ENCODE peak calls at places on chromosomes 5 and 9, in seven cellular contexts. One of them, this sample, is unnamed.

GRCh38 chr5:39194466-39195136 is 24.8 kb downstream of the FYB1 start:
- DNase-seq in activated CD8-positive, alpha-beta T cell treated with anti-CD3 and anti-CD28 coated beads for 36 hours: no peak
- DNase-seq in ovary: no peak
- DNase-seq in GM13977: no peak
- DNase-seq in B cell: no peak
- DNase-seq in HL-60: peak
- DNase-seq in HCT116: no peak
- DNase-seq in this sample: no peak

GRCh38 chr5:178356459-178356872 is 123.9 kb upstream of the PHYKPL start:
- DNase-seq in activated CD8-positive, alpha-beta T cell treated with anti-CD3 and anti-CD28 coated beads for 36 hours: peak
- DNase-seq in HL-60: no peak
- DNase-seq in ovary: no peak
- DNase-seq in HCT116: no peak
- DNase-seq in GM13977: no peak
- DNase-seq in B cell: no peak
- DNase-seq in this sample: no peak

GRCh38 chr9:109289186-109289585 is 31.7 kb downstream of the EPB41L4B start:
- DNase-seq in activated CD8-positive, alpha-beta T cell treated with anti-CD3 and anti-CD28 coated beads for 36 hours: no peak
- DNase-seq in ovary: no peak
- DNase-seq in GM13977: no peak
- DNase-seq in B cell: no peak
- DNase-seq in HL-60: no peak
- DNase-seq in HCT116: no peak
- DNase-seq in this sample: no peak

GRCh38 chr5:71533614-71534013 is 53.5 kb upstream of the MCCC2 start:
- DNase-seq in GM13977: peak
- DNase-seq in HCT116: peak
- DNase-seq in HL-60: no peak
- DNase-seq in ovary: no peak
- DNase-seq in activated CD8-positive, alpha-beta T cell treated with anti-CD3 and anti-CD28 coated beads for 36 hours: no peak
- DNase-seq in B cell: peak
- DNase-seq in this sample: peak

GRCh38 chr9:2666569-2666968 is 45.0 kb downstream of the VLDLR start:
- DNase-seq in B cell: no peak
- DNase-seq in GM13977: no peak
- DNase-seq in ovary: no peak
- DNase-seq in HL-60: no peak
- DNase-seq in HCT116: no peak
- DNase-seq in activated CD8-positive, alpha-beta T cell treated with anti-CD3 and anti-CD28 coated beads for 36 hours: no peak
- DNase-seq in this sample: no peak

GRCh38 chr9:80648336-80648735 is 1041.0 kb downstream of the TLE1 start:
- DNase-seq in GM13977: no peak
- DNase-seq in ovary: no peak
- DNase-seq in activated CD8-positive, alpha-beta T cell treated with anti-CD3 and anti-CD28 coated beads for 36 hours: no peak
- DNase-seq in HL-60: no peak
- DNase-seq in B cell: no peak
- DNase-seq in HCT116: no peak
- DNase-seq in this sample: no peak

GRCh38 chr5:90015584-90016018 is 394.0 kb downstream of the CETN3 start:
- DNase-seq in activated CD8-positive, alpha-beta T cell treated with anti-CD3 and anti-CD28 coated beads for 36 hours: no peak
- DNase-seq in GM13977: peak
- DNase-seq in HCT116: no peak
- DNase-seq in HL-60: no peak
- DNase-seq in B cell: no peak
- DNase-seq in ovary: no peak
- DNase-seq in this sample: peak

GRCh38 chr5:64199425-64199824 is 33.8 kb downstream of the RNF180 start:
- DNase-seq in HCT116: no peak
- DNase-seq in B cell: no peak
- DNase-seq in HL-60: no peak
- DNase-seq in GM13977: no peak
- DNase-seq in activated CD8-positive, alpha-beta T cell treated with anti-CD3 and anti-CD28 coated beads for 36 hours: no peak
- DNase-seq in ovary: no peak
- DNase-seq in this sample: no peak

GRCh38 chr9:20538956-20539355 is 83.3 kb downstream of the MLLT3 start:
- DNase-seq in HCT116: no peak
- DNase-seq in ovary: no peak
- DNase-seq in B cell: no peak
- DNase-seq in HL-60: no peak
- DNase-seq in GM13977: no peak
- DNase-seq in activated CD8-positive, alpha-beta T cell treated with anti-CD3 and anti-CD28 coated beads for 36 hours: no peak
- DNase-seq in this sample: no peak

GRCh38 chr5:140075371-140075770 is 32.3 kb upstream of the NRG2 start:
- DNase-seq in HL-60: no peak
- DNase-seq in ovary: no peak
- DNase-seq in HCT116: no peak
- DNase-seq in GM13977: peak
- DNase-seq in B cell: no peak
- DNase-seq in activated CD8-positive, alpha-beta T cell treated with anti-CD3 and anti-CD28 coated beads for 36 hours: no peak
- DNase-seq in this sample: peak

GRCh38 chr5:151622367-151623097 is 31.4 kb upstream of the FAT2 start:
- DNase-seq in B cell: no peak
- DNase-seq in GM13977: no peak
- DNase-seq in activated CD8-positive, alpha-beta T cell treated with anti-CD3 and anti-CD28 coated beads for 36 hours: no peak
- DNase-seq in HCT116: no peak
- DNase-seq in ovary: no peak
- DNase-seq in HL-60: no peak
- DNase-seq in this sample: no peak

GRCh38 chr9:131017067-131017466 is 8.1 kb downstream of the LAMC3 start:
- DNase-seq in activated CD8-positive, alpha-beta T cell treated with anti-CD3 and anti-CD28 coated beads for 36 hours: no peak
- DNase-seq in ovary: no peak
- DNase-seq in HCT116: no peak
- DNase-seq in GM13977: no peak
- DNase-seq in B cell: no peak
- DNase-seq in HL-60: no peak
- DNase-seq in this sample: no peak

GRCh38 chr9:36592801-36593583 is 20.3 kb downstream of the MELK start:
- DNase-seq in GM13977: no peak
- DNase-seq in ovary: no peak
- DNase-seq in HCT116: no peak
- DNase-seq in activated CD8-positive, alpha-beta T cell treated with anti-CD3 and anti-CD28 coated beads for 36 hours: no peak
- DNase-seq in B cell: no peak
- DNase-seq in HL-60: no peak
- DNase-seq in this sample: no peak

GRCh38 chr5:154202379-154203260 is 12.1 kb downstream of the GALNT10 start:
- DNase-seq in GM13977: peak
- DNase-seq in HCT116: no peak
- DNase-seq in ovary: no peak
- DNase-seq in B cell: peak
- DNase-seq in activated CD8-positive, alpha-beta T cell treated with anti-CD3 and anti-CD28 coated beads for 36 hours: peak
- DNase-seq in HL-60: no peak
- DNase-seq in this sample: peak

GRCh38 chr5:37739817-37740261 is 100.0 kb downstream of the GDNF start:
- DNase-seq in GM13977: no peak
- DNase-seq in HL-60: no peak
- DNase-seq in activated CD8-positive, alpha-beta T cell treated with anti-CD3 and anti-CD28 coated beads for 36 hours: no peak
- DNase-seq in ovary: no peak
- DNase-seq in B cell: no peak
- DNase-seq in HCT116: no peak
- DNase-seq in this sample: no peak

GRCh38 chr9:82601272-82601835 is 461.6 kb downstream of the RASEF start:
- DNase-seq in HCT116: no peak
- DNase-seq in HL-60: no peak
- DNase-seq in B cell: no peak
- DNase-seq in activated CD8-positive, alpha-beta T cell treated with anti-CD3 and anti-CD28 coated beads for 36 hours: no peak
- DNase-seq in GM13977: no peak
- DNase-seq in ovary: no peak
- DNase-seq in this sample: no peak

GRCh38 chr5:39362646-39363045 is 1.6 kb downstream of the C9 start:
- DNase-seq in activated CD8-positive, alpha-beta T cell treated with anti-CD3 and anti-CD28 coated beads for 36 hours: no peak
- DNase-seq in HL-60: no peak
- DNase-seq in B cell: no peak
- DNase-seq in ovary: no peak
- DNase-seq in HCT116: no peak
- DNase-seq in GM13977: no peak
- DNase-seq in this sample: no peak

GRCh38 chr9:37550781-37551180 is 25.4 kb downstream of the FBXO10 start:
- DNase-seq in ovary: no peak
- DNase-seq in activated CD8-positive, alpha-beta T cell treated with anti-CD3 and anti-CD28 coated beads for 36 hours: no peak
- DNase-seq in HL-60: no peak
- DNase-seq in GM13977: no peak
- DNase-seq in HCT116: no peak
- DNase-seq in B cell: no peak
- DNase-seq in this sample: no peak

GRCh38 chr5:170584446-170584845 is 80.6 kb downstream of the KCNIP1 start:
- DNase-seq in activated CD8-positive, alpha-beta T cell treated with anti-CD3 and anti-CD28 coated beads for 36 hours: no peak
- DNase-seq in HCT116: no peak
- DNase-seq in HL-60: no peak
- DNase-seq in B cell: no peak
- DNase-seq in GM13977: no peak
- DNase-seq in ovary: no peak
- DNase-seq in this sample: no peak

GRCh38 chr9:83706703-83707517 is 848 bp downstream of the UBQLN1 start:
- DNase-seq in activated CD8-positive, alpha-beta T cell treated with anti-CD3 and anti-CD28 coated beads for 36 hours: peak
- DNase-seq in ovary: no peak
- DNase-seq in B cell: peak
- DNase-seq in HCT116: no peak
- DNase-seq in GM13977: peak
- DNase-seq in HL-60: peak
- DNase-seq in this sample: peak

GRCh38 chr9:83707518-83707767 is 315 bp downstream of the UBQLN1 start:
- DNase-seq in activated CD8-positive, alpha-beta T cell treated with anti-CD3 and anti-CD28 coated beads for 36 hours: peak
- DNase-seq in B cell: no peak
- DNase-seq in GM13977: no peak
- DNase-seq in ovary: no peak
- DNase-seq in HL-60: no peak
- DNase-seq in HCT116: no peak
- DNase-seq in this sample: no peak

GRCh38 chr9:83708515-83709158 is 879 bp upstream of the UBQLN1 start:
- DNase-seq in HCT116: peak
- DNase-seq in ovary: no peak
- DNase-seq in activated CD8-positive, alpha-beta T cell treated with anti-CD3 and anti-CD28 coated beads for 36 hours: peak
- DNase-seq in B cell: peak
- DNase-seq in GM13977: peak
- DNase-seq in HL-60: peak
- DNase-seq in this sample: peak

GRCh38 chr9:83707768-83708514 is at the start of gene UBQLN1:
- DNase-seq in activated CD8-positive, alpha-beta T cell treated with anti-CD3 and anti-CD28 coated beads for 36 hours: peak
- DNase-seq in HL-60: peak
- DNase-seq in GM13977: peak
- DNase-seq in ovary: peak
- DNase-seq in HCT116: peak
- DNase-seq in B cell: peak
- DNase-seq in this sample: peak
- TF ChIP-seq CTCF in activated CD8-positive, alpha-beta T cell treated with anti-CD3 and anti-CD28 coated beads for 36 hours: no peak
- TF ChIP-seq CTCF in HL-60: no peak
- TF ChIP-seq CTCF in GM13977: no peak
- TF ChIP-seq CTCF in ovary: no peak
- TF ChIP-seq CTCF in HCT116: no peak
- TF ChIP-seq CTCF in B cell: no peak
- TF ChIP-seq CTCF in this sample: no peak

DNA sequence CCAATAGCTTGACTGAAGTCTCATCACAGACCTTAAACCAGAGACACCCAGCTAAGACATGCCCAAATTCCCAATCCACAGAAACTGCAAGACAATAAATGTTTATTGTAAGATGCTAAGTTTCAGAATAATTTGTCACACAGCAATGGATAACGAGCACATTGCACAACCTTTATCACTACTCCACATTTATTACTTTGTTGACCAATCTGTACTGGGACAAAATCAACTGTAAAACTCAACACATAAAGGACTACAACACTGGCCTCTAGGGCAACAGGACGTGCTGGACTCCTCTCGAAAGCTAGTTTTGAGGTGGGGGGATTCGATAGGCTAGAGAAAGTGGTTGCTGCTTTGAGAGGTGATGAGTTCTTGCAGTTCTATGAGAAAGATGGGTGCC is 42.7 kb downstream of the ANGPTL2 start:
- DNase-seq in B cell: no peak
- DNase-seq in GM13977: no peak
- DNase-seq in activated CD8-positive, alpha-beta T cell treated with anti-CD3 and anti-CD28 coated beads for 36 hours: no peak
- DNase-seq in HCT116: no peak
- DNase-seq in ovary: no peak
- DNase-seq in HL-60: no peak
- DNase-seq in this sample: no peak
- TF ChIP-seq CTCF in B cell: no peak
- TF ChIP-seq CTCF in GM13977: no peak
- TF ChIP-seq CTCF in activated CD8-positive, alpha-beta T cell treated with anti-CD3 and anti-CD28 coated beads for 36 hours: no peak
- TF ChIP-seq CTCF in HCT116: no peak
- TF ChIP-seq CTCF in ovary: no peak
- TF ChIP-seq CTCF in HL-60: no peak
- TF ChIP-seq CTCF in this sample: no peak

GRCh38 chr9:12921621-12922020 is 146.8 kb downstream of the LURAP1L start:
- DNase-seq in HL-60: no peak
- DNase-seq in GM13977: no peak
- DNase-seq in B cell: no peak
- DNase-seq in ovary: no peak
- DNase-seq in activated CD8-positive, alpha-beta T cell treated with anti-CD3 and anti-CD28 coated beads for 36 hours: no peak
- DNase-seq in HCT116: no peak
- DNase-seq in this sample: no peak
- TF ChIP-seq CTCF in HL-60: no peak
- TF ChIP-seq CTCF in GM13977: no peak
- TF ChIP-seq CTCF in B cell: no peak
- TF ChIP-seq CTCF in ovary: no peak
- TF ChIP-seq CTCF in activated CD8-positive, alpha-beta T cell treated with anti-CD3 and anti-CD28 coated beads for 36 hours: no peak
- TF ChIP-seq CTCF in HCT116: no peak
- TF ChIP-seq CTCF in this sample: no peak

GRCh38 chr5:83385812-83386211 is 85.7 kb upstream of the VCAN start:
- DNase-seq in B cell: no peak
- DNase-seq in HCT116: no peak
- DNase-seq in HL-60: no peak
- DNase-seq in ovary: no peak
- DNase-seq in activated CD8-positive, alpha-beta T cell treated with anti-CD3 and anti-CD28 coated beads for 36 hours: no peak
- DNase-seq in GM13977: no peak
- DNase-seq in this sample: no peak

GRCh38 chr5:83387041-83387440 is 84.5 kb upstream of the VCAN start:
- DNase-seq in activated CD8-positive, alpha-beta T cell treated with anti-CD3 and anti-CD28 coated beads for 36 hours: no peak
- DNase-seq in B cell: no peak
- DNase-seq in HCT116: no peak
- DNase-seq in HL-60: no peak
- DNase-seq in GM13977: no peak
- DNase-seq in ovary: no peak
- DNase-seq in this sample: no peak

GRCh38 chr5:83393467-83393866 is 78.1 kb upstream of the VCAN start:
- DNase-seq in HCT116: no peak
- DNase-seq in B cell: no peak
- DNase-seq in activated CD8-positive, alpha-beta T cell treated with anti-CD3 and anti-CD28 coated beads for 36 hours: no peak
- DNase-seq in HL-60: no peak
- DNase-seq in ovary: no peak
- DNase-seq in GM13977: no peak
- DNase-seq in this sample: no peak

GRCh38 chr5:83394190-83394589 is 77.4 kb upstream of the VCAN start:
- DNase-seq in HL-60: no peak
- DNase-seq in HCT116: no peak
- DNase-seq in ovary: no peak
- DNase-seq in activated CD8-positive, alpha-beta T cell treated with anti-CD3 and anti-CD28 coated beads for 36 hours: no peak
- DNase-seq in GM13977: no peak
- DNase-seq in B cell: no peak
- DNase-seq in this sample: no peak

DNA sequence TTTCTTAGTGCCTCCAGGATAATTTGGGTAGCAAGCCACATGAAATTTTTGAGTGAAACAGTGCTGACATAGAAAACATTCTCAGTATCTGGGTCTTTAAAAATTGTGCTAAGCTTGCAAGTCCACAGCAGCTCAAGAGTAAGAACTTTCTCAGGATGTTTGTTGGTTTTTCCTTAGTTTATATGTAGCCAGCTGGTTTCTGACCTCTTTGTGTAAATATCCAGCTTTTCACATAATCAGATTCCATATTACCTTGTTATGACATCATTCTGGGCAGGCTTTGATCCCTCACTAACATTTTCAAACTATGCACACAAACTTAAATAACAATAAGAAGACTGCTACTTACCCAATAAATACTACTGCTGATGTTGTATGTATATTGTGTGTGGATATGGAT is 82.9 kb upstream of the VCAN start:
- DNase-seq in activated CD8-positive, alpha-beta T cell treated with anti-CD3 and anti-CD28 coated beads for 36 hours: no peak
- DNase-seq in ovary: no peak
- DNase-seq in GM13977: no peak
- DNase-seq in HL-60: no peak
- DNase-seq in B cell: no peak
- DNase-seq in HCT116: no peak
- DNase-seq in this sample: no peak
- TF ChIP-seq CTCF in activated CD8-positive, alpha-beta T cell treated with anti-CD3 and anti-CD28 coated beads for 36 hours: no peak
- TF ChIP-seq CTCF in ovary: no peak
- TF ChIP-seq CTCF in GM13977: no peak
- TF ChIP-seq CTCF in HL-60: no peak
- TF ChIP-seq CTCF in B cell: no peak
- TF ChIP-seq CTCF in HCT116: no peak
- TF ChIP-seq CTCF in this sample: no peak